ENCODE peak calls at places on chromosomes 12 and 14, in eight cellular contexts. One of them, this sample, is unnamed.

GRCh38 chr14:71754422-71755095 is 177.7 kb upstream of the RGS6 start:
- DNase-seq in HEK293T: no peak
- DNase-seq in right atrium auricular region: no peak
- DNase-seq in CD4-positive, CD25-positive, alpha-beta regulatory T cell: no peak
- DNase-seq in Calu3: no peak
- DNase-seq in left ventricle myocardium inferior: no peak
- DNase-seq in IMR-90: no peak
- DNase-seq in NCI-H460: no peak
- DNase-seq in this sample: no peak

GRCh38 chr14:59583755-59584154 is 7.1 kb upstream of the CCDC175 start:
- DNase-seq in IMR-90: peak
- DNase-seq in CD4-positive, CD25-positive, alpha-beta regulatory T cell: no peak
- DNase-seq in HEK293T: peak
- DNase-seq in NCI-H460: peak
- DNase-seq in right atrium auricular region: no peak
- DNase-seq in left ventricle myocardium inferior: no peak
- DNase-seq in Calu3: no peak
- DNase-seq in this sample: no peak

GRCh38 chr12:107131832-107132616 is 38.7 kb upstream of the CRY1 start:
- DNase-seq in CD4-positive, CD25-positive, alpha-beta regulatory T cell: no peak
- DNase-seq in right atrium auricular region: no peak
- DNase-seq in left ventricle myocardium inferior: no peak
- DNase-seq in HEK293T: peak
- DNase-seq in IMR-90: peak
- DNase-seq in NCI-H460: peak
- DNase-seq in Calu3: peak
- DNase-seq in this sample: no peak

GRCh38 chr14:101823081-101823480 is 61.6 kb downstream of the PPP2R5C start:
- DNase-seq in right atrium auricular region: no peak
- DNase-seq in HEK293T: no peak
- DNase-seq in IMR-90: peak
- DNase-seq in left ventricle myocardium inferior: no peak
- DNase-seq in CD4-positive, CD25-positive, alpha-beta regulatory T cell: no peak
- DNase-seq in NCI-H460: no peak
- DNase-seq in Calu3: no peak
- DNase-seq in this sample: no peak

GRCh38 chr14:94396628-94397210 is 8.3 kb upstream of the SERPINA1 start:
- DNase-seq in HEK293T: no peak
- DNase-seq in Calu3: no peak
- DNase-seq in NCI-H460: no peak
- DNase-seq in CD4-positive, CD25-positive, alpha-beta regulatory T cell: no peak
- DNase-seq in right atrium auricular region: no peak
- DNase-seq in IMR-90: no peak
- DNase-seq in left ventricle myocardium inferior: no peak
- DNase-seq in this sample: no peak

GRCh38 chr14:95818581-95818980 is 58.1 kb upstream of the TUNAR start:
- DNase-seq in NCI-H460: no peak
- DNase-seq in right atrium auricular region: peak
- DNase-seq in IMR-90: no peak
- DNase-seq in CD4-positive, CD25-positive, alpha-beta regulatory T cell: no peak
- DNase-seq in Calu3: no peak
- DNase-seq in HEK293T: no peak
- DNase-seq in left ventricle myocardium inferior: no peak
- DNase-seq in this sample: no peak

GRCh38 chr14:64764641-64765520 is 60.7 kb downstream of the PLEKHG3 start:
- DNase-seq in Calu3: peak
- DNase-seq in IMR-90: peak
- DNase-seq in left ventricle myocardium inferior: peak
- DNase-seq in right atrium auricular region: peak
- DNase-seq in CD4-positive, CD25-positive, alpha-beta regulatory T cell: peak
- DNase-seq in NCI-H460: peak
- DNase-seq in HEK293T: peak
- DNase-seq in this sample: peak

GRCh38 chr12:2373307-2373706 is 320.5 kb downstream of the CACNA1C start:
- DNase-seq in HEK293T: no peak
- DNase-seq in Calu3: no peak
- DNase-seq in right atrium auricular region: no peak
- DNase-seq in NCI-H460: no peak
- DNase-seq in CD4-positive, CD25-positive, alpha-beta regulatory T cell: no peak
- DNase-seq in left ventricle myocardium inferior: no peak
- DNase-seq in IMR-90: no peak
- DNase-seq in this sample: no peak

GRCh38 chr14:40213701-40214100 is 781.5 kb upstream of the FBXO33 start:
- DNase-seq in CD4-positive, CD25-positive, alpha-beta regulatory T cell: no peak
- DNase-seq in HEK293T: no peak
- DNase-seq in left ventricle myocardium inferior: no peak
- DNase-seq in Calu3: no peak
- DNase-seq in NCI-H460: no peak
- DNase-seq in IMR-90: no peak
- DNase-seq in right atrium auricular region: no peak
- DNase-seq in this sample: no peak